ENCODE peak calls at places on chromosomes 12 and 14, in ten cellular contexts. S is GM18507; M is activated T-cell treated with anti-CD3 and anti-CD28 coated beads, Interleukin-2, amount 50 U/mL, for 72 hours; V is NCI-H2227 treated with DMSO at 0.1 percent for 48 hours; T is brain microvascular endothelial cell; X is HCT116; W is CD8-positive, alpha-beta T cell; B is A549; L is islet precursor cell; R is non-pigmented ciliary epithelial cell. K is an unnamed sample.

GRCh38 chr14:77059276-77059934 is 30.9 kb upstream of the IRF2BPL start:
- DNase-seq in S (no peak), M (no peak), V (peak), T (peak), X (peak), W (no peak), B (peak), L (peak), R (peak), K (peak)

GRCh38 chr12:57268264-57268663 is 17.3 kb upstream of the STAC3 start:
- DNase-seq in S (no peak), M (peak), V (no peak), T (no peak), X (no peak), W (no peak), B (peak), L (no peak), R (no peak), K (peak)

GRCh38 chr12:45234134-45234865 is 18.4 kb downstream of the ANO6 start:
- DNase-seq in S (no peak), M (no peak), V (no peak), T (peak), X (peak), W (no peak), B (peak), L (peak), R (peak), K (peak)

GRCh38 chr14:21796912-21797311 is 123.3 kb upstream of the OR4E1 start:
- DNase-seq in S (no peak), M (no peak), V (no peak), T (peak), X (no peak), W (no peak), B (no peak), L (no peak), R (no peak), K (peak)

GRCh38 chr14:106346084-106346483 is 819.7 kb downstream of the TMEM121 start:
- DNase-seq in S (no peak), M (no peak), V (no peak), T (no peak), X (no peak), W (no peak), B (no peak), L (no peak), R (no peak), K (no peak)

GRCh38 chr14:61184117-61184516 is 97.0 kb downstream of the TMEM30B start:
- DNase-seq in S (no peak), M (no peak), V (no peak), T (peak), X (no peak), W (no peak), B (no peak), L (no peak), R (peak), K (no peak)

GRCh38 chr12:104354167-104354867 is 50.8 kb downstream of the EID3 start:
- DNase-seq in S (no peak), M (no peak), V (no peak), T (no peak), X (no peak), W (no peak), B (peak), L (peak), R (no peak), K (no peak)

GRCh38 chr12:99810718-99811593 is 163.4 kb downstream of the GARIN6 start:
- DNase-seq in S (no peak), M (no peak), V (peak), T (peak), X (peak), W (no peak), B (peak), L (no peak), R (no peak), K (no peak)

GRCh38 chr12:15701212-15701611 is 88.0 kb downstream of the EPS8 start:
- DNase-seq in S (no peak), M (peak), V (no peak), T (peak), X (no peak), W (no peak), B (no peak), L (no peak), R (no peak), K (peak)

GRCh38 chr14:32013083-32013482 is 64.0 kb upstream of the ARHGAP5 start:
- DNase-seq in S (no peak), M (no peak), V (no peak), T (no peak), X (no peak), W (no peak), B (peak), L (no peak), R (no peak), K (no peak)

GRCh38 chr14:70289138-70289537 is 70.3 kb downstream of the COX16 start:
- DNase-seq in S (peak), M (peak), V (no peak), T (no peak), X (no peak), W (peak), B (no peak), L (no peak), R (no peak), K (peak)

GRCh38 chr14:58151264-58151700 is 731 bp downstream of the ARMH4 start:
- DNase-seq in S (no peak), M (no peak), V (no peak), T (peak), X (no peak), W (no peak), B (no peak), L (peak), R (no peak), K (no peak)

GRCh38 chr14:91284791-91285548 is 40.5 kb upstream of the GPR68 start:
- DNase-seq in S (no peak), M (no peak), V (no peak), T (no peak), X (no peak), W (no peak), B (no peak), L (peak), R (no peak), K (no peak)

GRCh38 chr12:55736780-55737580 is 5.9 kb upstream of the GDF11 start:
- DNase-seq in S (no peak), M (peak), V (peak), T (peak), X (peak), W (peak), B (peak), L (peak), R (no peak), K (peak)

GRCh38 chr14:94051115-94051514 is 25.0 kb downstream of the OTUB2 start:
- DNase-seq in S (no peak), M (no peak), V (peak), T (peak), X (no peak), W (no peak), B (peak), L (peak), R (no peak), K (peak)

GRCh38 chr12:19994970-19995369 is 373.4 kb upstream of the PDE3A start:
- DNase-seq in S (no peak), M (no peak), V (no peak), T (no peak), X (no peak), W (no peak), B (no peak), L (no peak), R (no peak), K (no peak)

GRCh38 chr12:115149685-115150378 is 465.9 kb upstream of the TBX3 start:
- DNase-seq in S (no peak), M (no peak), V (no peak), T (peak), X (no peak), W (no peak), B (peak), L (no peak), R (peak), K (no peak)

GRCh38 chr12:131213896-131214442 is 260.3 kb downstream of the ADGRD1 start:
- DNase-seq in S (no peak), M (no peak), V (no peak), T (no peak), X (no peak), W (no peak), B (no peak), L (peak), R (no peak), K (no peak)

GRCh38 chr14:94139421-94139820 is 10.0 kb upstream of the IFI27L2 start:
- DNase-seq in S (no peak), M (no peak), V (no peak), T (no peak), X (no peak), W (no peak), B (no peak), L (peak), R (no peak), K (no peak)

GRCh38 chr14:58942516-58942915 is 246.0 kb upstream of the DAAM1 start:
- DNase-seq in S (no peak), M (no peak), V (no peak), T (no peak), X (no peak), W (no peak), B (no peak), L (peak), R (no peak), K (no peak)

GRCh38 chr12:53569174-53569557 is 57.0 kb downstream of the ATF7 start:
- DNase-seq in S (no peak), M (no peak), V (no peak), T (peak), X (no peak), W (no peak), B (no peak), L (no peak), R (no peak), K (no peak)

GRCh38 chr12:88298761-88299242 is 156.7 kb downstream of the TMTC3 start:
- DNase-seq in S (no peak), M (peak), V (no peak), T (peak), X (peak), W (no peak), B (peak), L (peak), R (peak), K (peak)

GRCh38 chr12:53161119-53161911 is 19.2 kb upstream of the ZNF740 start:
- DNase-seq in S (no peak), M (no peak), V (no peak), T (no peak), X (no peak), W (no peak), B (no peak), L (no peak), R (no peak), K (no peak)

GRCh38 chr12:40300490-40300889 is 75.7 kb downstream of the LRRK2 start:
- DNase-seq in S (no peak), M (no peak), V (no peak), T (no peak), X (no peak), W (no peak), B (peak), L (no peak), R (no peak), K (no peak)

GRCh38 chr12:71195338-71195896 is 37.6 kb upstream of the TSPAN8 start:
- DNase-seq in S (no peak), M (no peak), V (no peak), T (no peak), X (no peak), W (no peak), B (no peak), L (no peak), R (no peak), K (no peak)

GRCh38 chr12:87344699-87345098 is 684.5 kb downstream of the C12orf50 start:
- DNase-seq in S (no peak), M (no peak), V (no peak), T (no peak), X (no peak), W (no peak), B (peak), L (no peak), R (no peak), K (no peak)